ENCODE peak calls at places on chromosomes 16 and 17, in ten cellular contexts. F, J, O, X, B, S, H, Z, T and Q are unnamed samples.

GRCh38 chr16:22321340-22322001 is 24.3 kb downstream of the POLR3E start:
- DNase-seq in X (peak), Z (peak), J (peak), H (peak), O (peak), T (peak), B (peak), F (peak), S (peak), Q (peak)

GRCh38 chr16:49754495-49755290 is 101.2 kb downstream of the ZNF423 start:
- DNase-seq in J (no peak), Z (peak), H (no peak), B (no peak), X (peak), S (no peak), F (no peak), O (no peak), T (no peak), Q (no peak)

GRCh38 chr17:51050291-51051033 is 70.2 kb downstream of the SPAG9 start:
- DNase-seq in B (no peak), Z (no peak), T (no peak), J (no peak), H (no peak), X (peak), F (no peak), O (no peak), S (no peak), Q (no peak)

GRCh38 chr16:12583237-12583897 is 220.3 kb downstream of the CPPED1 start:
- DNase-seq in O (no peak), J (no peak), T (no peak), B (no peak), H (no peak), X (no peak), S (no peak), F (no peak), Z (no peak), Q (no peak)

GRCh38 chr17:36151891-36152638 is 24.4 kb downstream of the TBC1D3B start:
- DNase-seq in X (no peak), S (no peak), B (no peak), T (no peak), F (no peak), Z (no peak), H (no peak), O (no peak), J (no peak), Q (no peak)

GRCh38 chr17:38449364-38449763 is 21.1 kb downstream of the ARHGAP23 start:
- DNase-seq in J (no peak), T (no peak), Z (peak), F (no peak), O (no peak), H (no peak), B (no peak), S (no peak), X (peak), Q (no peak)

GRCh38 chr16:31134625-31135534 is 647 bp downstream of the PRSS8 start:
- DNase-seq in S (no peak), B (no peak), F (peak), J (no peak), H (no peak), X (peak), T (no peak), O (peak), Z (no peak), Q (no peak)

GRCh38 chr16:79809376-79809775 is 208.8 kb upstream of the MAF start:
- DNase-seq in J (no peak), B (no peak), S (no peak), T (no peak), H (no peak), Z (no peak), F (no peak), O (no peak), X (no peak), Q (no peak)

GRCh38 chr16:79882292-79882995 is 281.9 kb upstream of the MAF start:
- DNase-seq in H (no peak), X (no peak), F (no peak), B (no peak), T (no peak), Z (no peak), O (no peak), J (no peak), S (no peak), Q (no peak)

GRCh38 chr16:4477966-4478365 is 1.8 kb downstream of the HMOX2 start:
- DNase-seq in T (no peak), J (no peak), S (peak), B (no peak), O (no peak), X (peak), Z (peak), F (no peak), H (peak), Q (no peak)

GRCh38 chr16:57113042-57113453 is 20.7 kb downstream of the CPNE2 start:
- DNase-seq in F (no peak), B (no peak), H (no peak), S (no peak), T (no peak), O (no peak), X (no peak), Z (peak), J (no peak), Q (no peak)

GRCh38 chr17:39165844-39166349 is at the start of gene ARL5C:
- DNase-seq in F (no peak), T (no peak), S (no peak), H (no peak), B (no peak), Z (no peak), J (no peak), O (no peak), X (no peak), Q (no peak)

GRCh38 chr16:54430491-54431030 is 144.0 kb upstream of the IRX3 start:
- DNase-seq in F (no peak), X (peak), B (no peak), O (no peak), T (peak), H (no peak), Z (peak), J (no peak), S (no peak), Q (peak)

GRCh38 chr17:7843536-7844291 is 9.7 kb downstream of the KDM6B start:
- DNase-seq in F (peak), H (peak), S (peak), X (peak), B (peak), J (peak), Z (peak), O (no peak), T (no peak), Q (no peak)

GRCh38 chr17:15124746-15125145 is 140.4 kb downstream of the PMP22 start:
- DNase-seq in J (no peak), Z (no peak), O (no peak), H (no peak), T (no peak), F (no peak), B (no peak), X (no peak), S (no peak), Q (no peak)

GRCh38 chr17:36900130-36900590 is 37.1 kb upstream of the LHX1 start:
- DNase-seq in F (no peak), T (no peak), J (no peak), B (no peak), X (no peak), S (no peak), O (no peak), Z (no peak), H (no peak), Q (no peak)

GRCh38 chr16:59397638-59398037 is 663.5 kb upstream of the GOT2 start:
- DNase-seq in O (no peak), S (no peak), Z (no peak), B (no peak), J (no peak), X (no peak), F (no peak), T (no peak), H (no peak), Q (no peak)

GRCh38 chr17:63546308-63547082 is 3.8 kb upstream of the DCAF7 start:
- DNase-seq in J (no peak), S (no peak), H (no peak), B (no peak), T (no peak), F (no peak), X (no peak), O (no peak), Z (no peak), Q (no peak)

GRCh38 chr17:42118545-42118944 is 2.6 kb downstream of the KAT2A start:
- DNase-seq in H (peak), X (peak), O (no peak), B (no peak), S (peak), J (no peak), T (no peak), Z (peak), F (peak), Q (no peak)

GRCh38 chr16:1981972-1982574 is 804 bp upstream of the NOXO1 start:
- DNase-seq in S (no peak), B (no peak), Z (no peak), X (no peak), F (no peak), T (no peak), J (no peak), H (no peak), O (no peak), Q (no peak)

GRCh38 chr17:79000396-79001189 is 9.0 kb downstream of the CANT1 start:
- DNase-seq in S (no peak), T (no peak), F (no peak), Z (no peak), B (no peak), O (no peak), X (no peak), J (no peak), H (no peak), Q (no peak)

GRCh38 chr16:10485698-10486382 is 94.6 kb downstream of the EMP2 start:
- DNase-seq in Z (no peak), T (no peak), F (no peak), X (no peak), H (no peak), O (no peak), S (no peak), B (no peak), J (no peak), Q (no peak)

GRCh38 chr16:70589998-70590471 is 56.3 kb upstream of the IL34 start:
- DNase-seq in S (no peak), X (peak), O (no peak), Z (peak), H (no peak), T (no peak), B (no peak), J (no peak), F (no peak), Q (no peak)

GRCh38 chr16:89827383-89828198 is 684 bp upstream of the SPIRE2 start:
- DNase-seq in Z (peak), X (peak), B (no peak), J (peak), S (no peak), F (no peak), H (peak), O (no peak), T (no peak), Q (peak)

GRCh38 chr17:73320601-73321264 is 8.9 kb upstream of the CDC42EP4 start:
- DNase-seq in S (no peak), T (no peak), X (no peak), J (no peak), H (no peak), B (no peak), Z (no peak), F (no peak), O (no peak), Q (no peak)

GRCh38 chr17:38693700-38694329 is 11.3 kb upstream of the MLLT6 start:
- DNase-seq in S (no peak), X (no peak), H (no peak), Z (no peak), B (no peak), J (peak), F (no peak), T (no peak), O (no peak), Q (peak)

GRCh38 chr17:53659181-53659580 is 163.5 kb upstream of the KIF2B start:
- DNase-seq in F (no peak), S (no peak), H (no peak), O (no peak), J (no peak), X (peak), B (no peak), Z (no peak), T (no peak), Q (no peak)

GRCh38 chr17:46099865-46100264 is 93.4 kb downstream of the KANSL1 start:
- DNase-seq in Z (no peak), F (no peak), T (no peak), S (no peak), X (no peak), J (no peak), H (no peak), B (no peak), O (no peak), Q (no peak)